ENCODE peak calls at places on chromosome 21, in eight cellular contexts. A is A549, Q is HCT116, H is GM12878, B is endothelial cell of umbilical vein, T is K562, C is HepG2, W is H1. L is an unnamed sample.

GRCh38 chr21:25911730-25912401 is 177.1 kb downstream of the GABPA start:
- DNase-seq in H (no peak), B (peak), C (no peak), W (no peak), Q (no peak), T (no peak), A (no peak), L (no peak)

GRCh38 chr21:23853796-23854379 is 1753.4 kb downstream of the MRPL39 start:
- DNase-seq in T (peak), C (no peak), A (no peak), B (peak), H (no peak), Q (no peak), W (no peak), L (peak)

GRCh38 chr21:44930543-44930981 is 9.3 kb upstream of the SLX9 start:
- DNase-seq in Q (no peak), H (no peak), W (no peak), T (no peak), A (no peak), C (no peak), B (no peak), L (peak)

GRCh38 chr21:17793675-17794123 is 25.5 kb downstream of the C21orf91 start:
- DNase-seq in B (peak), W (no peak), Q (no peak), A (no peak), H (no peak), T (no peak), C (no peak), L (no peak)

GRCh38 chr21:45253180-45253579 is 34.5 kb downstream of the POFUT2 start:
- DNase-seq in C (no peak), T (no peak), W (peak), H (no peak), A (no peak), B (peak), Q (no peak), L (peak)

GRCh38 chr21:35035116-35035515 is 14.0 kb downstream of the RUNX1 start:
- DNase-seq in W (no peak), B (no peak), T (no peak), A (no peak), Q (no peak), C (no peak), H (no peak), L (no peak)

GRCh38 chr21:38813143-38813542 is 7.4 kb downstream of the ETS2 start:
- DNase-seq in H (no peak), T (no peak), Q (no peak), W (no peak), A (no peak), B (no peak), C (no peak), L (no peak)

GRCh38 chr21:34617753-34618339 is 2.9 kb upstream of the RCAN1 start:
- DNase-seq in C (no peak), Q (no peak), W (no peak), A (no peak), B (no peak), T (no peak), H (no peak), L (no peak)

GRCh38 chr21:17542371-17542992 is 29.6 kb downstream of the CXADR start:
- DNase-seq in T (no peak), C (peak), Q (no peak), B (peak), W (no peak), H (no peak), A (no peak), L (no peak)

DNA sequence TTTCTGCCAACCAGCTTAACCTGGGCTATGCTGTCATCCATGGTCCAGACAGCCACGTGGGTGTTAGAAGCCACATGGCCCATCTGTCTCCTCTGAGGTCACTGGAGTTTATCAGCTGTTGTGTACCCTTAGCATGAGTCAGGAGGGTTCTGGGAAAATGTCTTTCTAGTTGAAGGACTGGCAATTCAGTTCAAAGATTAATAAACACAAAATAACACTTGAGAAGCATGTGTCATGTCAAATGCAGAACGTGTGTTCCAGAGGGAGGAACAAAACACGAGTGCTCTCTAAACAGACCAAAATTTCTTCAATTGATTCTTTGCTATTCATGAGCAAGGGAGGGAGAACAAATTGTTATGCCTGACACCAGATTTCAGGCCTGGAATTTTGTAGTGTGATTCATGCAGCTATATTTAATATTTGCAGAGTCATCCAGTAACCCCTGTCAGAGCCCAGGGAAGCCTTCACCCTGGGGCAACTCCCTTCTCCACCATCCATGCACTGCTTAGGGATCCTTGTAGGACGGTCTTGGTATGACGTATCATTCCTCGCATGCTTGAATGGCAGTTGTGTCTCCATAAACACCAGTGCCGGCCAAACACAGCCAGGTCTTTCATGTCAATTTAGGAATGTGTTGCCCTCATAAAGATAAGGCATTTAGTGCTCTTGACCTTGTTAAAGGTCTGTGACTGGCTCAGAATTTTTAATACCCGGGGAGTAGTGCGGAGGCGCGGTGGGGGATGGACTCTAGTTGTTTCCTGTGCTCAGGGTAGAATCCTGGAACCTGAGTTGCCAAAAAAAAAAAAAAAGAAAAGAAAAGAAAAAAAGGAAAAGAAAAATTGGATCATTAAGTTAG is 27.7 kb upstream of the DYRK1A start:
- DNase-seq in Q (peak), H (no peak), W (no peak), B (peak), T (peak), C (peak), A (peak), L (peak)
- TF ChIP-seq POLR2A in Q (no peak), H (no peak), W (no peak), B (no peak), T (peak), C (no peak), A (no peak), L (no peak)

DNA sequence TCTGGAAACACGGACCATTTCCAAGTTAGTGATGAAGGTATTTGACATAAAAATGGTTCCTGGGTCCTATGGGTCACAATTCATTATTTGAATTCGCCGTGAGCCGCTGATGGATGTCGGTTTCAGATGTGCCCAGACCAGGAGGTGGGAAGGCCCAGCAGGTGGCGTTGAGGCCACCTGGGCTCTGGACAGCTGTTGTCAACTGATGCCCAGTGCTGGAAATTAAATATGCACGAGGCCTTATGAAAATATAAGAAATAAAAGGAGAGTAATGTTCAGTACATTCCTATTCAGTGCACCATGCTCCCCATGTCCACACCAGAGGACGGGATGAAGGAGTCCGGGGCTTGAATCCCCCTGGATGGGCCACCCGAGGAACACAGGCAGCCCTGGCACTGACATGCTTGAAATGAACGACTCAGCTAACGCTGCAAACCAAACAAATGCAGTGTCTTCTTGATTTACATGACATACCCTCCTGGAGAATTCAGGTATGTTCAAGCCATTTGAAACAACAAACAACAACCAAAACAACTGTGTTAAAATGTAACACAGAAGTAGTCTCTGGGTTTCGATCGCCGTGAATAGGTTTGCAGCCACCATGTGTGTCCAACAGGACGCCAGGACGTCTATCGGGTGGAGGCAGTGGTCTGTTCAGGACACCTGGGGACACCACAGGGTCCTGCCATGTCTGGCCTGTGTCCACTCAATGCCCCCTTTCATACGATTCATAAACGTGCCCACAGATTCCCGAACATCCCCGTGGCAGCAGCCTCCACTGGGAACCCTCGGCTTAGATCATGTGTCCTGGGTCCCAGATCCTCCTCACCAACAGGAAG is 6.1 kb downstream of the TFF3 start:
- DNase-seq in A (no peak), C (no peak), Q (no peak), W (no peak), B (no peak), T (no peak), H (no peak), L (no peak)
- TF ChIP-seq MAX in A (no peak), C (no peak), Q (no peak), W (no peak), B (no peak), T (no peak), H (no peak), L (no peak)

DNA sequence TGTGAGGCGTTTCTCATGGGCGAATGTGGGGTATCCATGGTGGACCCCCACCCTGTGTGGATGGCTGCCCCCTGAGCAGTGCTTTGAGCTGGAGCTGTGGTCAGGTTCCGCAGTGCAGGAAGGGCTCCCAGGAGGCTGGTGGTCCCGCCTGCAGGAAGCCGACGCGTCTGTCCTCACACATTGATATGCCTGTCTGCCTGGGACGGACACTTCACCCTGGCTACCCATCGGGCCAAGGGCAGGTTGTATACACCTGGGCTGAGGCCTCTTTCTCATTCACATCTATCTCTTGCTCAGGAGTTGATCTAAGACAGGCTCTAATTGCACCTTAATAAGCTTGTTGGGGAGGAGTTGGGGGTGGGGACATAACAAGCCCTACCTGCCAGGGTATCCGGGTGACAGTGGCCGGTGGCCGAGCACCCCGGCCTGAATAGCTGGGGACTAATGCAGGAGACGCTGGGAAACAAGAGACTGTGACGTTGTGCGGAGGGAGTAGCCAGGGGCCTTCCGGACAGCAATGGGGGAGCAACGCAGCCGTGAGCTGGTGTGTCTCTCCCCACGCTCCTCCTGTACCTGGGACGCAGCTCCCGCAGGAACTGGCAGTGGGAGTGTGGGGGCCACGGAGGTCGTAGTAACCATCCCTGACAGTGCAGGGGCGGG is 21.7 kb downstream of the PDXK start:
- DNase-seq in W (peak), T (no peak), A (peak), B (no peak), H (no peak), C (no peak), Q (no peak), L (no peak)
- TF ChIP-seq POLR2A in W (no peak), T (no peak), A (no peak), B (no peak), H (peak), C (peak), Q (no peak), L (no peak)

DNA sequence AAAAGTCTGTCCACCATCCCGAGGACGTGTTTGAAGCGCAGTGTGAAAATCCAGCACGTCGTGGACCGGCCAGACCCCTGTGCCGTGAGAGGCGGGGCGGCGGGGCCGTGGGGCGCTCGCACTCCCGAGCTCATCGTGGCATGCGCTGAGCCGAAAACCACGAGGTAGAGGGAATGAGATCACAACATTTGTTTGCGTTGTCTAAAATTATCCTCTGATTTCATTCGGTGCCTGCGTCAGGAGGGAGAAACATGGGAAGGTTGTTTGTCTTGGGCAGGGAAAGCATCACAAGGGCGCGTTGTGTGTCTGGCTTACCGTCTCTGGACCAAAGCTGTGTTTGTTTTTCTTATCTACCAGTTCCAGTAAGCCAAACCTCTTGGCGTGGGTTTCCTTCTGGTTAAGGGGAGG is 69.0 kb upstream of the FAM3B start:
- DNase-seq in W (peak), T (peak), C (peak), Q (no peak), A (no peak), H (no peak), B (peak), L (no peak)
- TF ChIP-seq MAX in W (no peak), T (no peak), C (no peak), Q (no peak), A (no peak), H (no peak), B (peak), L (no peak)

GRCh38 chr21:22476726-22477646 is 1478.8 kb downstream of the NCAM2 start:
- DNase-seq in T (no peak), C (no peak), Q (no peak), W (no peak), A (no peak), B (no peak), H (no peak), L (no peak)
- TF ChIP-seq POLR2A in T (no peak), C (no peak), Q (no peak), W (no peak), A (no peak), B (no peak), H (no peak), L (no peak)

GRCh38 chr21:21973806-21974205 is 975.6 kb downstream of the NCAM2 start:
- DNase-seq in H (no peak), B (no peak), T (no peak), W (no peak), A (no peak), C (no peak), Q (no peak), L (no peak)

GRCh38 chr21:21968810-21969588 is 970.8 kb downstream of the NCAM2 start:
- DNase-seq in C (no peak), W (no peak), B (no peak), T (no peak), A (no peak), H (no peak), Q (no peak), L (no peak)

GRCh38 chr21:21971384-21971783 is 973.2 kb downstream of the NCAM2 start:
- DNase-seq in A (no peak), T (no peak), B (no peak), W (no peak), Q (no peak), C (no peak), H (no peak), L (no peak)
- TF ChIP-seq MAX in A (no peak), T (no peak), B (no peak), W (no peak), Q (no peak), C (no peak), H (no peak), L (no peak)

DNA sequence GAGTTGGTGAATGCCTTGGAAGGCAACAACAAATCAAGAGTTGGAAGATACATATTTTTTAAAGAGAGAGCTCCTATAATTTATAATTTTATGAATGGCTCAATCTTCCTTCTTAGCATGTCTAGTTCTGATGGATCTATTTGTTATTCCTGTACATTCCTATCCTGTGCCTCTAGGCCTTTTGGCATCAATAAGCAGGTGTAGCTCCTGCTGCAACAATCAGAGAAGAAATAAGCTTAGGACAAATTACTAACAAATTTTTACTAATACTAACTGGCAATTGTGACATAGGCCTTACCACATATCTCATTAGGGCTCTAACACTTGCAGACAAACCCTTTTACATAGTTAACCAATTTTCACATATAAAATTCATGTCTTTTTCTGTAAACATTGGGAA is 682.0 kb downstream of the LTN1 start:
- DNase-seq in B (no peak), A (no peak), W (no peak), C (no peak), T (no peak), H (no peak), Q (no peak), L (no peak)
- TF ChIP-seq POLR2A in B (no peak), A (no peak), W (no peak), C (no peak), T (no peak), H (no peak), Q (no peak), L (no peak)

DNA sequence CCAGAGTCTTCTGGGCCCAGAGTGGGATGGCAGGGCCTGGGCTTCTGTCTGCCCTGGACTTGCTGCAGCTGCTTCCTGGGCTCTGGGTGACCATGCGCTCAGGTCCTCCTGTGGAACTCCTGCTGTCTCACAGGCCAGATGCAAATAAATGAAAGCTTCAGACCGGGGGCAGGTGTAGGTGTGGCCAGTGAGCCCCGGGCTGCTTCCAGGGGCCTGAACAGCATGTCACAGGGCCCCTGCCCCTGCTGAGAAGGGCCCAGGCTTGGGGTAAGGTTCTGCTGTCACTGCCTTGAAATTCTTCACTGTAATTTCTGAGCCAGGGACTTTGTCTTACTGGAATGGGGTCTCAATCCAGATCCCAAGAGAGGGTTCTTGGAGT is 2.5 kb upstream of the PKNOX1 start:
- DNase-seq in C (peak), H (no peak), B (no peak), Q (no peak), T (peak), W (no peak), A (no peak), L (no peak)
- TF ChIP-seq MAX in C (peak), H (no peak), B (no peak), Q (no peak), T (no peak), W (peak), A (no peak), L (no peak)

GRCh38 chr21:33240404-33240803 is 10.7 kb downstream of the IFNAR2 start:
- DNase-seq in A (no peak), H (no peak), B (no peak), W (no peak), T (no peak), C (no peak), Q (no peak), L (no peak)

GRCh38 chr21:33238146-33238545 is 8.4 kb downstream of the IFNAR2 start:
- DNase-seq in A (no peak), W (no peak), H (no peak), C (no peak), T (no peak), Q (no peak), B (no peak), L (no peak)

GRCh38 chr21:33237446-33237845 is 7.7 kb downstream of the IFNAR2 start:
- DNase-seq in W (no peak), Q (no peak), B (no peak), C (no peak), T (no peak), H (no peak), A (no peak), L (no peak)

GRCh38 chr21:33236799-33237198 is 7.1 kb downstream of the IFNAR2 start:
- DNase-seq in B (peak), A (no peak), H (no peak), Q (no peak), C (no peak), T (no peak), W (no peak), L (no peak)

DNA sequence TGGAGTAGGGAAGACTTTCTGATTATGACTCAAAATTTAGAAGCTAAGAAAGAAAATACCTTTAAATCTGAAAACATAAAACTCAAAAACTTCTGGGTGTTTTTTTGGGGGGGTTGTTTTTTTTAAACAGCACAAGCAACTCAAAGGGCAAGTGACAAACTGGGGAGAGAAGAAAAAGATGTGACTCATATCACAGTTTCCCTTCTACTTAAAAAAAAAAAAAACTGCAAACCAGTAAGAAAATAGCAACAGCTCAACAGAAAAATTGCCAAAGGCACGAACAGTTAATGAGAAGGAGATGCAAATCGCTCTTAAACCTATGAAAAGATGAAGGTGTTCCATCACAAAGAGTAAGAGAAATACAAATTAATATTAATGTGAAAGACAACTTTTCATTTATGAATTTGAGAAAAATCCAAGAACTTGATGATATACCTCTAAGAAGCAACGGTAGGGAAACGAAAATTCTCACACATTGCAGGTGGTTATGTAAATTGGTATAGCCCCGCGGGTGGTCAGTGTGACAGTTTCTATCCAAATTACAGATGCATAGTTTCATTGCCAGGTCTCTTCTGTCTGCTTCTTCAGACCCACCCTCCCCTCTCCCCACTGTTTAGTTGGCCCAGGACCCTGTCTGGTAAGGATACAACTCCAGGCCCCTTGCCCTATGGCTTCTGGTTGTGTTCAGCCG is 9.0 kb downstream of the IFNAR2 start:
- DNase-seq in W (no peak), B (peak), Q (no peak), H (peak), C (no peak), T (no peak), A (no peak), L (peak)
- TF ChIP-seq POLR2A in W (no peak), B (no peak), Q (no peak), H (peak), C (no peak), T (no peak), A (no peak), L (no peak)

L was measured in NB4.